ENCODE peak calls at places on chromosomes 12 and 14, in six cellular contexts. B is psoas muscle; R is naive thymus-derived CD4-positive, alpha-beta T cell; A is OCI-LY7; H is hepatocyte; M is GM23338. J is an unnamed sample.

GRCh38 chr14:97413991-97414717 is 617.0 kb downstream of the VRK1 start:
- DNase-seq in R (no peak), B (no peak), A (no peak), H (no peak), M (peak), J (no peak)

GRCh38 chr12:55820679-55821078 is 2.8 kb downstream of the ORMDL2 start:
- DNase-seq in B (no peak), R (no peak), H (no peak), M (peak), A (peak), J (no peak)

GRCh38 chr14:49461529-49462401 is 124.4 kb downstream of the RPS29 start:
- DNase-seq in R (peak), B (no peak), M (peak), A (peak), H (peak), J (peak)

GRCh38 chr12:1356285-1356684 is 238.1 kb downstream of the FBXL14 start:
- DNase-seq in R (no peak), A (no peak), M (no peak), B (no peak), H (no peak), J (no peak)

GRCh38 chr12:63206908-63207307 is 55.9 kb upstream of the AVPR1A start:
- DNase-seq in A (no peak), M (no peak), R (no peak), B (peak), H (peak), J (peak)

GRCh38 chr14:95338436-95338835 is 18.7 kb upstream of the CLMN start:
- DNase-seq in R (no peak), M (no peak), A (no peak), B (no peak), H (no peak), J (no peak)

GRCh38 chr14:69090187-69090789 is 62.6 kb downstream of the DCAF5 start:
- DNase-seq in R (peak), H (peak), M (peak), A (peak), B (no peak), J (no peak)

GRCh38 chr12:66066071-66066928 is 64.2 kb downstream of the LLPH start:
- DNase-seq in A (no peak), H (no peak), M (no peak), B (no peak), R (peak), J (no peak)

GRCh38 chr12:49227701-49228100 is 37.2 kb upstream of the TUBA1C start:
- DNase-seq in A (no peak), H (no peak), M (no peak), R (no peak), B (no peak), J (no peak)

GRCh38 chr14:38948576-38948975 is 154.5 kb downstream of the SEC23A start:
- DNase-seq in A (no peak), B (no peak), R (no peak), M (no peak), H (no peak), J (no peak)

GRCh38 chr12:3101309-3102022 is 24.3 kb downstream of the TSPAN9 start:
- DNase-seq in B (no peak), M (no peak), A (no peak), R (no peak), H (no peak), J (no peak)

GRCh38 chr14:105326891-105327694 is 12.5 kb downstream of the PACS2 start:
- DNase-seq in R (no peak), M (peak), A (no peak), H (no peak), B (peak), J (no peak)

GRCh38 chr12:124828264-124829007 is 35.2 kb downstream of the SCARB1 start:
- DNase-seq in A (no peak), R (no peak), M (no peak), H (peak), B (no peak), J (peak)

GRCh38 chr12:102992297-102992696 is 34.8 kb downstream of the ASCL1 start:
- DNase-seq in A (no peak), R (no peak), B (no peak), H (peak), M (no peak), J (no peak)

GRCh38 chr12:127381681-127382080 is 885.3 kb upstream of the TMEM132C start:
- DNase-seq in R (no peak), M (no peak), A (no peak), B (no peak), H (no peak), J (no peak)

GRCh38 chr12:130137141-130138018 is 24.9 kb upstream of the FZD10 start:
- DNase-seq in A (no peak), M (peak), H (no peak), B (peak), R (no peak), J (no peak)

GRCh38 chr14:26204954-26205479 is 392.8 kb downstream of the NOVA1 start:
- DNase-seq in R (no peak), B (peak), M (peak), H (peak), A (no peak), J (peak)

DNA sequence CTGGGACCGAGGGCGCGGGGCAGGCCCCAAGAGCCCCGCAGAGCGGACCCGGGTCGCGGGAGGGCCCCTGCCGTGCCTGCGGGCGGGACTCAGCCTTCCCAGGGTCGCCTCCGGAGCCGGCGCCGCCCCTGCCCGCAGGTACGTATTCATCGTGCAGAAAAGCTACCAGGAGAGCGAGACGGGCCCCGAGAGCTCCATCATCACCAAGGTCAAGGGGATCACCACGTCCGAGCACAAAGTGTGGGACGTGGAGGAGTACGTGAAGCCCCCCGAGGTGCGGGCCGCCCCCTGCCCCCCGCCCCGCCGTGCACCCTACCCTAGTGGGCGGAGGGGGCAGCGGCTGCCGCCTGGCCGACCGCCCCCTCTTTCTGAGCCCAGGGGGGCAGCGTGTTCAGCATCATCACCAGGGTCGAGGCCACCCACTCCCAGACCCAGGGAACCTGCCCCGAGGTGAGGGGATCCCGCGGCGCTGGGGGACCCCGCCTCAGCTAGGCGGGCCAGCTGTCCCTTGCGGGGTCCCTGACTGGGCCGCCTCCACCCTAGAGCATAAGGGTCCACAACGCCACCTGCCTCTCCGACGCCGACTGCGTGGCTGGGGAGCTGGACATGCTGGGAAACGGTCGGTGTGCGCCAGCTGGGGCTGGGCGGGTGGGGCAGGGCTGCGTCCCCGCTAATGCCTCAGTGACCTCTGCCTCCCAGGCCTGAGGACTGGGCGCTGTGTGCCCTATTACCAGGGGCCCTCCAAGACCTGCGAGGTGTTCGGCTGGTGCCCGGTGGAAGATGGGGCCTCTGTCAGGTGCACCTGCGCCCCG is 931 bp downstream of the P2RX2 start:
- DNase-seq in A (no peak), M (peak), B (peak), H (no peak), R (no peak), J (no peak)
- H3K4me3 ChIP-seq in A (no peak), M (peak), B (no peak), H (no peak), R (no peak), J (no peak)

DNA sequence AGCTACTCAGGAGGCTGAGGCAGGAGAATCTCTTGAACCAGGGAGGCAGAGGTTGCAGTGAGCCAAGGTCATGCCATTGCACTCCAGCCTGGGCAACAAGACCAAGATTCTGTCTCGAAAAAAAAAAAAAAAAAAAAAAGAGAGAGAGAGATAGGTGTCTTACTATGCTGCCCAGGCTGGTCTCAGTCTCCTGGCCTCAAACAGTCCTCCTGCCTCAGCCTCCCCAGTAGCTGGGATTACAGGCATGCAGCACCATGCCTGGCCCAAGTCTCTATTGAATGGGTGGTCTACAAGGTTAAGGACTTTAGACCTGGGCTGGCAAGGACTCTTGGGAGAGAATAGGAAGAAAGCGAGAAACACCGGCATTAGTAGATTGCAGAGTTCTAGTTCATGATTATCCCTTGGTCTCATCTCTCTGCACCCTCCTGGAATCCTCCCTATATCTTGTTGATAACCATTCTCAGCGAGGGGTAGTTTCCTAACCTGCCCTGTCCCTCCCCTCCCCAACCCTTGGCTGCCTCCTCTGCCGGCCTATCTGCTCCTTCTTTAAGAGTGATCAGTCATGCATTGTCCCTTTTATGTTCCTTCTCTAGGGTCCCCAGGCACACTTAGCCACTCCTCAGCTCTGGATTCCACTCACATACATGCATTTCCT is 128.1 kb upstream of the MAP1LC3B2 start:
- DNase-seq in M (no peak), R (no peak), B (no peak), H (no peak), A (no peak), J (no peak)
- H3K27ac ChIP-seq in M (no peak), R (no peak), B (no peak), H (no peak), A (no peak), J (no peak)

GRCh38 chr14:73462815-73463214 is 4.5 kb upstream of the NUMB start:
- DNase-seq in A (no peak), B (no peak), H (no peak), M (no peak), R (no peak), J (no peak)

GRCh38 chr14:73463411-73463810 is 5.1 kb upstream of the NUMB start:
- DNase-seq in M (no peak), R (no peak), B (peak), A (no peak), H (peak), J (peak)

GRCh38 chr14:73461478-73462077 is 3.2 kb upstream of the NUMB start:
- DNase-seq in M (no peak), A (no peak), H (no peak), R (no peak), B (no peak), J (no peak)

GRCh38 chr14:73460691-73461127 is 2.4 kb upstream of the NUMB start:
- DNase-seq in M (no peak), B (no peak), A (peak), H (no peak), R (no peak), J (peak)

DNA sequence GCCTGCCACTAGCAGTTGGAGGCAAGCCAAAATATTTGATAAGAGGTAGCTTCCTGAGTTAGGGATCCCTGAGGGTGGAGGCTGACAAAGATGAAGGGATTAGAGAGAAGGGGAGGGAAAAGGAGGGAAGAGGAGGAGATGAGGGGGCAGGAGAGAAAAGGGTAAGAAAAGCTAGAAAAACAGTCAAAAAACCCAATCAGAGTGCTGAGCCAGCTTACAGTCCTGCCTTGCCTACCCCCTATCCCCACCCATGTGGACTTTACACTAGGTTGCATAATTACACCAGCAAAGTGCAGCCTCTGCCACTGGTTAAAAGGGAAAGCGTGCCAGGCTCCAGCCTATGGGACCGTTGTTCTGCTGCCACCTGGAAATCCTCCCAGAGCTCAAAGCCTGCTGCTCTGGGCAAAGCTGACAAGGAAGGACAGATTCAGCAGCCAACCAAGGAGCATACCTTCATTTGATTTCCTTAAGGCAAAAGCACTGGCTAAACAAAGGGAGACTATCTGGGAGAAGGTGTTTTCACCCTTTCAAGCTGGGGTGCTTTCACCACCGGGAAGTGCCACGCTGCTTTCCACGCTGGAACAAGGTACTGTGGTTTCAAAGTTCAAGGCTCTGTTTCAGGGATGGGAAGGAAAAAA is 3.9 kb upstream of the NUMB start:
- DNase-seq in A (no peak), B (no peak), R (no peak), M (no peak), H (peak), J (peak)
- H3K4me3 ChIP-seq in A (no peak), B (peak), R (no peak), M (no peak), H (no peak), J (peak)

DNA sequence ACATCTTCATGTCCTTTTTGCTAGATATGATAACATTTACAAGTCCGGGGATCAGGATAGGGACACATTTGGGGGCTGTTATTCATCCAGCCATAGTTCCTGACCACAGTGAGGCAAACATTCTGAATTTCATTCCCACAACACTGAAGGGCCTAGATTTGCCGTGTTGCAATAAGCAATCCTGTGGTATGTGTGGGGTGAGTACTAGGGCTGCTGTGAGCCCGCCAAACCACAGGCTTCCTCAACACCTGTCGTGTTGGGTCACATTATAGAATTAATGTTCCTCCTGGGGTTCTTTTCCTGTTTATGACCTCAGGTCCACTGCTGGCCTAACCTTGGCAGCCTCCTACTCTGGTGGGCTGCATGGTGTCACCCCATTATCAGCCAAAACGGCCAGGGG is 119.2 kb downstream of the TBC1D30 start:
- DNase-seq in R (no peak), B (no peak), A (no peak), M (no peak), H (no peak), J (no peak)
- H3K27ac ChIP-seq in R (no peak), B (no peak), A (no peak), M (no peak), H (no peak), J (no peak)

DNA sequence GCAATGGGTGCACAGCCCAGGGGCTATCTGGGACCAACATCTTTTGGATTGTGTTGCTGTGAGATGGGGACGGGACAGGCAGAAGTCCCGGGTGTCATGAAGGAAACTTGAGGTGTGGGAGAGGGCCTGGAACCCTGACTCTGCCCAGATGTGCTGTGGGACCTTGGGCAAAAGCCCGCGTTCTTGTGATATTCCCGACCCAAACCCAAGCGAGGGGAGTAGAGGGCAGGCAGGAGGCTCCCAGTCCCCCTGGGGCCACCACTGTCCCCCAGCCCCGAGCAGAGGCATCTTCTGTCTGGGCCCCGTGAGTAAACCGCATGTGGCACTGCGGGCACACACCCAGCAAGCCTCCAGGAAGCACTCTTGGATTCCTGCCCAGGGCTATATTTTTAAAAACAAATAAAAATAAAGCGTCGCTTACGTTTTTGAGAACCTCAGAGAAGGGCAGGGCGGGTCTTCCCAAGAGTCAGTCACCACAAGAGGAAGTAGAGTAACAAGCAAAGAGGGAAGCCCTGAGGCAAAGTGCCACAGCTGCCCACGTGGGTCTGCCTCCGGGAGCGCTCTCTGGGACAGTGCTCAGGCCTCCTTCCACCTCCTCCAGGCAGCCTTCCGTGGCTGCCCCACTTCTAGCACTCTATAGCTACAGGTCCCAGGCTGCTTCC is 39.5 kb downstream of the BEGAIN start:
- DNase-seq in R (peak), M (no peak), B (no peak), H (no peak), A (peak), J (peak)
- H3K4me3 ChIP-seq in R (peak), M (no peak), B (no peak), H (no peak), A (no peak), J (no peak)

GRCh38 chr14:102202944-102203343 is 63.2 kb downstream of the WDR20 start:
- DNase-seq in H (no peak), B (no peak), A (peak), R (no peak), M (no peak), J (no peak)

GRCh38 chr14:102205560-102205959 is 65.9 kb downstream of the WDR20 start:
- DNase-seq in H (no peak), M (no peak), R (no peak), B (no peak), A (peak), J (no peak)

GRCh38 chr14:102201776-102202175 is 62.1 kb downstream of the WDR20 start:
- DNase-seq in R (no peak), B (no peak), A (peak), M (no peak), H (no peak), J (no peak)

GRCh38 chr14:102201369-102201748 is 61.7 kb downstream of the WDR20 start:
- DNase-seq in H (no peak), R (no peak), B (no peak), M (no peak), A (no peak), J (no peak)

GRCh38 chr14:102203382-102203781 is 63.7 kb downstream of the WDR20 start:
- DNase-seq in A (no peak), R (no peak), M (no peak), H (no peak), B (no peak), J (no peak)
- H3K27ac ChIP-seq in A (no peak), R (no peak), M (no peak), H (no peak), B (no peak), J (no peak)

J was measured in adrenal gland.